ENCODE peak calls at places on chromosomes 2 and 18, in five cellular contexts. L is ovary, Z is foreskin keratinocyte, W is psoas muscle, P is aorta. S is an unnamed sample. For H3K4me1, the result is how much of the 10 kb centered on the place peaks cover.

GRCh38 chr2:222993920-222994650 is 57.9 kb upstream of the KCNE4 start:
- DNase-seq in P (peak), W (peak), L (peak), Z (no peak), S (peak)

GRCh38 chr2:106977707-106978106 is 91.7 kb upstream of the ST6GAL2 start:
- DNase-seq in P (no peak), L (no peak), W (no peak), Z (no peak), S (no peak)

GRCh38 chr18:74498712-74499629 is 2.8 kb downstream of the CNDP2 start:
- DNase-seq in L (no peak), W (no peak), Z (no peak), P (no peak), S (peak)

GRCh38 chr18:59233017-59233410 is 13.1 kb downstream of the GRP start:
- DNase-seq in L (no peak), W (no peak), P (no peak), Z (peak), S (no peak)

GRCh38 chr2:82795446-82795845 is 1663.6 kb downstream of the SUCLG1 start:
- DNase-seq in W (no peak), Z (peak), P (no peak), L (no peak), S (no peak)

GRCh38 chr2:5176764-5177163 is 515.4 kb upstream of the SOX11 start:
- DNase-seq in P (no peak), Z (no peak), W (no peak), L (no peak), S (no peak)

GRCh38 chr2:34447097-34447496 is 848.0 kb upstream of the FAM98A start:
- DNase-seq in Z (no peak), W (no peak), L (no peak), P (no peak), S (no peak)

GRCh38 chr2:17747684-17748452 is 5.7 kb downstream of the SMC6 start:
- DNase-seq in L (no peak), W (no peak), Z (no peak), P (no peak), S (no peak)

DNA sequence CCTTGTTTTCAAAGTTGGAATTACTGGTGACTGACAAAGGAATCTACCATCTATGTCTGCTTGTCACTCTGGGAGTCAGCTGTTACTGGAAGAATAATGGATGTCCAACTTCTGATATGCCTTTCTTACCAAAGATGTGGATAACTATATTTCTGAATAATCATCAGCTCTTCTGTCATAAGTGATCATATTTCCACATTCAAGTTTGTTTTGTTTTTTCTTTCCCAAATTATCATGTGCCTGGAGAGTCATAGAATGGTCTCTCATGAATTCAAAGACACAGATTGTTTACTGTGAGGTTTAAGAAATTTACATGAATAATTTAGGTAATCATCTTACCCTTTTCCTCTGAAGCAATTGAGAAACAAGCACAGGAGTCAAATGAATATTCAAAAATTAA is 986.7 kb upstream of the CDH2 start:
- DNase-seq in L (no peak), Z (no peak), P (no peak), W (no peak), S (no peak)
- H3K4me1 ChIP-seq in L (under half), Z (half or more), P (under half), W (under half), S (under half)

DNA sequence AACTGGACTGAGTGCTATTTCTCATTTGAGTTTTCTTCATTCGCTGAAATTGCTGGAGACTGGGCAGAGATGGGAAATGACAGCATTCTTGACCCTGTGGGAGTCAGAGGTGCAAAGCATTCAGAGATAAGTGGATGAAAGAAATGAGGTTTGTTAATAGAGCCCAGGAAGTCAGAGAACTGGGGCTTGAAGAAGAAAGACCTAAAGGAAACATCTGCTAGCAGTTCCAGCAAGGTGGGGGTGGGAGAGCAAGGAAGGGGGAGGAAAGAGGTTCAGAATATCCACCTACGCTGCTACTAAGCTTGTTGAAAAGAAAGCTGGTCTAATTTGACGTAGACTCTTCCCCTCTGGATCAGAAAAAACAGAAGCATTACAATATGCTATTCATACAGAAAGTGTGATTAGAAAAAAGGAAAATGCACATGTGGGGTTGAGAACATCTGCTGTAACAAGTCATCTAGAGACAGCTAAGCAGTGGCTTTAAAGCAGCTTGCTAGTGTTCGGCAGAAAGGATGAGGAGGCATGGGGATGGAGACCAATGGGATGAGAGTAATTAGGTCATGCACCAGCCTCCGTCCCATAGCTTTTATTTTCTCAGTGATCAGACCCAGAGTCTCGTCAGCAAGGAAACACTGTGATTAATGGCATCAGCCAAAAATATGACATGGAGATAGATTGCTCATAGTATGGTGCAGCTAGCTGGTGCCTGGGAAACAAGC is 29.7 kb downstream of the NAB1 start:
- DNase-seq in P (no peak), Z (no peak), W (no peak), L (no peak), S (no peak)
- H3K4me1 ChIP-seq in P (under half), Z (under half), W (under half), L (under half), S (under half)

GRCh38 chr2:7022486-7022885 is 105.3 kb downstream of the RNF144A start:
- DNase-seq in W (no peak), L (no peak), Z (no peak), P (no peak), S (no peak)

GRCh38 chr2:7020059-7020458 is 102.8 kb downstream of the RNF144A start:
- DNase-seq in W (no peak), P (no peak), L (no peak), Z (no peak), S (no peak)

GRCh38 chr2:7019191-7019590 is 102.0 kb downstream of the RNF144A start:
- DNase-seq in P (no peak), W (no peak), Z (no peak), L (no peak), S (no peak)

GRCh38 chr2:7020468-7020867 is 103.3 kb downstream of the RNF144A start:
- DNase-seq in L (no peak), W (no peak), Z (no peak), P (no peak), S (no peak)

DNA sequence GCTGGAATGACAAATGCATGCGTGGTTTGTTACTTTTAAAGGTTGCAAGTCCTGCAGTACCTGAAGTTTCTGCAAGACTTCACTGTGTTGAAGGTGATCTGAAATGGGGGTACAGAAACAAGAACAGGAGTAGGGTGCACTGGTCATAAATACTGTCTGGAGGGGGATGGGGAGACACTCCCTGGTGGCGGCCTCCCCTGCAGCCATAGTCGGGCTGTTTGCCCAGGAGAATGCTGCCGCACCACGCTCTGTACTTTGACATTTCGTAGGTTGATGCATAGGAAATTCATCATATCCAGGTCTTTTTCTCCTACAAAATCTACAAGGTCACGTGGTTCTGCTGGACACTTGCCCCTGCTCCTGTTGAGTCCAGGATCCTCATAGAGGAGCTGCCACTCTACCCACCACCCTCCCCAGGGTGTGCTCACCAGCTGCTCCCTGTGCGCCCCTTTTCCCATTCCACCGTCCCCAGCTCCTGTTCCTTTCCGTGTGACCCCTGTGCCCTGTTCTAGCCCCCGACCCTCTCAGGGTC is 103.8 kb downstream of the RNF144A start:
- DNase-seq in P (no peak), Z (no peak), W (no peak), L (no peak), S (no peak)
- H3K4me1 ChIP-seq in P (under half), Z (under half), W (half or more), L (under half), S (under half)

DNA sequence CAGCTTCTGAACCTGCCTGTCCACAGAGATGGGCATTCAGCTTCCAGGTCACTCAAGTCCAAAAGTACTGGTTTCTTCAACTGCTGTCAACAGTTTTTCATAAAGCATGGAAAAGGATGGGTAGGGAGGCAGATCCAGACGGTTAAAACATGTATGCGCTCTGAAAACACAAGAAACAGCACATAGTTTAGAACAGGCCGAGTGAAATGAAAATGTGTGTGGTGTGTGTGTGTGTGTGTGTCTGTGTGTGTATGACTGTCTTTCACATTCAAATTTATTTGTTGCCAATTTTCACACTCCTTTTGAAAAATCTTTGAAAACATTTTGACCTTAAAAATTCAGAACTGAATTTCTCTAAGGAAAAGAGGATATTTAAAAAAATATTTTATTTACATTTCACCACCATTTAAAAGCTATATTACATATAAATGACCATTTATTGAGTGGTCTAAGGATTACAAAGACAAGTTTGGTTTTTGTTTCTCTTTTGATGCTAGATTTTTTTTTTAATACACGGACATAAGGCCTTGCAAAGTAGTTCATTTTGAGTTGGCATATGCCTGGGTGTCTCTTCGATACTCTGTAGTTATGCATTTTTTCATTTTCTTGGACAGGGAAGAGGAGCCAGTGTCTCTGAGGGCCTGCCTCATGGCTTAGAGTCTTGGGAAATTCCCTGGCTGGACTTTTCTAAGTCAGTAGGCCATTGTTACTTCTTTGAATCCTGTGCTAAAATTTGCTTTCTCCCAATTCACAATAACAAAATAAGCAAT is 30.0 kb upstream of the STK17B start:
- DNase-seq in Z (no peak), L (no peak), P (no peak), W (no peak), S (no peak)
- H3K4me1 ChIP-seq in Z (under half), L (under half), P (under half), W (under half), S (under half)

DNA sequence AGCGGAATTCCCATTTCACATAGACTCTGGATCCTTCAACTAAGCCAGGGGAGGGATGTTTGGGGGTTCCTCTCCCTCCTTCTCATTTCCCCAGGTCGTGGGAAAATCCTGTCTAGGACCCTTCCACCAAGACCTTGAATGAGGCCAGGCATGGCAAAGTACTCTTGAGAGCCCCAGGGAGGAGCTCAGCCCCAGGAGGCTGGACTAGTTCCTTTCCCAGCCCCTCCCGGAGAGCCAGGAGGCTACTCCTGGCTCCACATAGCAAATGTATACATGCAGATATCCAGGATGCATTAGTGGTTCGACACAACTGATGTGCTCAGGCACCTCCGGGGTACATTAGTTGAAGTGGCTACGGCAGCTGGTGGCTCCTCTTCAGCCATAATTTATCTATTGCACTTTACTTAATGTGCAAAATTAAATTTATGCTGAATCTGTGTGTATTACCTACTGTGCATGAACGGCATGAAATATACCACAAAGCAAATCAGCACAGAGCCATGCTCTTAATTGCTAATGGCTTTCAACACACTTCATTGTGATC is 182.9 kb upstream of the MEIS1 start:
- DNase-seq in L (no peak), Z (no peak), W (no peak), P (no peak), S (no peak)
- H3K4me1 ChIP-seq in L (under half), Z (under half), W (under half), P (under half), S (under half)

GRCh38 chr2:28411956-28412609 is 19.4 kb downstream of the FOSL2 start:
- DNase-seq in W (peak), L (peak), Z (no peak), P (no peak), S (no peak)
- H3K4me1 ChIP-seq in W (under half), L (under half), Z (under half), P (under half), S (under half)

DNA sequence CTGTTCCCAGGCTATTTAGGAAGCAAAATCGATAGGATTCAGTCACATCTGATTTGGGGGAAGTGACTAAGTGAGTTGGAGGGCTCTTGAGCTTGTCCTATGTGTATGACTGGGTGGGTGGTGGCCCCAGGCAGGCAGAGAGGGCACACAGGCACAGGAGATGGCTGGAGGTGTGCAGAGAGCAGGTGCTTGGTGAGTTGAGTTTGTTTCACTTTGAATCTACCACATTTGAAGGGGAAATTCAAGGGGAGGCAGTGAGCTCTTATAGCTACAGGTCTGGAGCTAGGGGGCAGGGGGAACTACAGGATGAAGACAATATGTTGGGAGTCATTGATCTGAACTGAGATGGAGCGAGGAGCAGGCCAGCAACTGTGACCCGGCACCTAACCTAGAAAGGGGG is 42.5 kb upstream of the TMEM200C start:
- DNase-seq in Z (no peak), W (no peak), P (no peak), L (no peak), S (no peak)
- H3K4me1 ChIP-seq in Z (under half), W (under half), P (under half), L (under half), S (under half)

S was measured in tibial artery.